ENCODE peak calls at places on chromosome 13, in five cellular contexts. D is A549, F is K562, T is GM12878, M is HepG2. V is an unnamed sample.

GRCh38 chr13:109309625-109310363 is 476.6 kb downstream of the IRS2 start:
- DNase-seq in M (peak; percentile 78), F (no peak), D (peak; percentile 11), T (no peak), V (no peak)

GRCh38 chr13:21668665-21669599 is 1.9 kb upstream of the FGF9 start:
- DNase-seq in M (no peak), F (no peak), T (no peak), D (no peak), V (peak; percentile 24)

GRCh38 chr13:99119686-99120085 is 81.0 kb upstream of the UBAC2 start:
- DNase-seq in F (no peak), T (no peak), M (no peak), D (no peak), V (no peak)

GRCh38 chr13:114324334-114324733 is 10.0 kb downstream of the CHAMP1 start:
- DNase-seq in M (no peak), D (no peak), F (no peak), T (no peak), V (no peak)

GRCh38 chr13:52399708-52400107 is 6.3 kb downstream of the THSD1 start:
- DNase-seq in T (no peak), M (peak; percentile 12), D (no peak), F (no peak), V (no peak)

GRCh38 chr13:23751195-23751594 is 138.0 kb downstream of the MIPEP start:
- DNase-seq in T (peak; percentile 41), D (no peak), M (peak; percentile 12), F (no peak), V (no peak)

GRCh38 chr13:106596287-106596937 is 28.5 kb upstream of the ARGLU1 start:
- DNase-seq in M (no peak), D (no peak), F (no peak), T (no peak), V (no peak)

GRCh38 chr13:27131202-27131623 is 40.4 kb downstream of the USP12 start:
- DNase-seq in F (peak; percentile 33), T (peak; percentile 99), D (no peak), M (no peak), V (no peak)

DNA sequence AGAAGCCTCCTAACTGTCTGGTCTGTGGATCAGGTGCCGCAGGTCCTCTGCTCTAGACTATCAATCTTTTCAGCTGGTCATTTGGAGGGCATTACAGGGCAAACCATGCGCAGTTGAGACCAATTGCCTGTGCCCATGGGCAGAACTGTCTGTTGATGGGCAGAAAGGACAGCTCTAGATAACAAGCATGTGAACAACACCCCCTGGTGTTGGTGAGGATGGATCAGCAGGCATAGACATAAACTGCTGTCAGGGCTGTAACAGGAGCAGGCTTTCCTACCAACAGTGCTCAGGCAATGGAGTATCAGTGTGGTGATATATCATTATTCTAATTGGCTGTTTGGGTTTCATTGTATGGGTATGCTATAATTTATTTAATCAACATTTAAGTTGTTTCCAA is 104.7 kb upstream of the KL start:
- DNase-seq in T (no peak), M (peak; percentile 36), F (no peak), D (peak; percentile 35), V (peak; percentile 41)
- TF ChIP-seq CTCF in T (peak; percentile 71), M (peak; percentile 68), F (peak; percentile 32), D (peak; percentile 36), V (no peak)

GRCh38 chr13:73556902-73557301 is 498.1 kb downstream of the KLF5 start:
- DNase-seq in M (no peak), T (no peak), D (no peak), F (no peak), V (no peak)
- TF ChIP-seq ESRRA in M (no peak), T (no peak), D (no peak), F (no peak), V (no peak)

GRCh38 chr13:42039946-42040729 is 8.3 kb upstream of the DGKH start:
- DNase-seq in D (peak; percentile 67), F (peak; percentile 87), T (peak; percentile 25), M (no peak), V (peak; percentile 73)

GRCh38 chr13:42041017-42041683 is 7.3 kb upstream of the DGKH start:
- DNase-seq in D (peak; percentile 16), T (peak; percentile 11), F (peak; percentile 22), M (no peak), V (peak; percentile 55)

GRCh38 chr13:42043676-42044075 is 4.8 kb upstream of the DGKH start:
- DNase-seq in D (no peak), F (no peak), T (no peak), M (no peak), V (no peak)

GRCh38 chr13:42040730-42041016 is 7.8 kb upstream of the DGKH start:
- DNase-seq in D (no peak), F (no peak), M (no peak), T (no peak), V (no peak)

GRCh38 chr13:42041684-42042035 is 6.8 kb upstream of the DGKH start:
- DNase-seq in M (no peak), T (peak; percentile 36), F (peak; percentile 10), D (peak; percentile 61), V (peak; percentile 60)
- TF ChIP-seq CTCF in M (peak; percentile 9), T (peak; percentile 44), F (peak; percentile 48), D (peak; percentile 14), V (no peak)

DNA sequence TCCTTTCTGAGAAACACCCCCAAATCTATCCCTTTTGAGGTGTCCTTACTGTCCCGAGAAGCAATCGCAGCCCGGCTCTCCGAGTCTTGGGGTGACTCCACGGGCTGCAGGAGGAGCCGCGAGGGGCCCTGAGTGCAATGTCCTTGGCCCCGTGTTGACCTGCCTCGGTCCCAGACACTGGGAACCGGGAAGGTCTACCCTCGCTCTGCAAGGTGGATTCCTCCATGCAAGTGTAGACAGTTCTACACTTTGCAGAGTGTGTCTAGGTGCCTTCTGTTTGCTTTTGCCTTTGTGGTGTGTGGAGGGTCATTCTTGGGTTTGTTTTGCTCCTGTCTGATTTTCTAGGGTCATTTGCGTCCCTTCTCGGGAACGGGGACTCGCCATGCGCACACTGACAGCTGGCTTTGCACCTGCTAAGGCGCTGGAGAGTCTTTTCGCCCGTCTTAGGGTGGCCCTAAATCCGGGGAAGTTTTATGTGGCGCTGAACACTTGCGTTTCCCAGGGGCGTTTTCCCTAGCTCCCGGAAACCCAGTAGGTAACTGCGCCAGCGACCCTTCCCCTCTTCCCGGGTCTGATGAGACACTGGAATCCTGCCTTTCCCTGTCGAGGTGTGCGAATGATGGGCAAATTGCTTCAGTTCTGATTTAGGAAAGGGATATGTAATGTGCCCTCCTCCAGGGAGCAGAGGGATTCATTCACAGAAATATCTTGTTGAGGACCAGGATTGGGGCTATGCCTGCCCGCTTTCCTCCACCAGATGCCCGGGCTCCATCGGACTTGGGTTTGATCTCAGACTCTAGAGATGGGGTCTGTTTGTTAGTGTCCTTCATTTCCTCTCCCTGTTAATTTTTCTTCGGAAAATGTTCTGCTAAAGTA is 755 bp downstream of the SERTM1 start:
- DNase-seq in D (no peak), F (no peak), T (no peak), M (no peak), V (peak; percentile 14)
- TF ChIP-seq ESRRA in D (no peak), F (no peak), T (no peak), M (no peak), V (no peak)

GRCh38 chr13:69857188-69857821 is 250.3 kb upstream of the ATXN8OS start:
- DNase-seq in M (peak; percentile 52), F (peak; percentile 18), D (peak; percentile 0), T (peak; percentile 19), V (no peak)
- TF ChIP-seq CTCF in M (peak; percentile 69), F (peak; percentile 35), D (peak; percentile 51), T (peak; percentile 65), V (peak; percentile 67)

GRCh38 chr13:48749699-48750473 is 96.2 kb downstream of the CYSLTR2 start:
- DNase-seq in T (peak; percentile 73), M (peak; percentile 76), F (peak; percentile 31), D (peak; percentile 62), V (peak; percentile 64)
- TF ChIP-seq ESRRA in T (no peak), M (no peak), F (no peak), D (no peak), V (no peak)

DNA sequence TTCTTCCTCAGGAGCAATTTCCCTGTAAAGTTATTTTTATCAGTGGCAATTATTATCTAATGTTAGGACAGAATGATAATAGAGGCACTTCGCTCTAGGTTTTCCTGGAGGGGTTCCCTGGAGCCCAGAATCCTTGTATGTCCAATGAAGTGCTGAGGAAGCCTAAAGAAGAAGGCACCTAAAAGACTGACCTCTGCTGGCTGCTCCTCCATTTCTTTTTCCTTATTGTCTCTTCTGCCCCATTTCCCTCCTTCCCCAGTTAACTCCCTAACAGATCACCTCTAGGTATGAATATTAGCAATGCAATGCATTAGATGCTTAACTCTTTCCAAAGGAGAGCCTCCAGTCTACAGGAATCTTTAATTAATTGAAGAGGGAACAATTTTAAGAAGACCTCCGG is 985.4 kb downstream of the DIAPH3 start:
- DNase-seq in D (no peak), M (no peak), F (no peak), T (no peak), V (no peak)
- TF ChIP-seq CTCF in D (peak; percentile 8), M (peak; percentile 11), F (no peak), T (peak; percentile 22), V (no peak)

DNA sequence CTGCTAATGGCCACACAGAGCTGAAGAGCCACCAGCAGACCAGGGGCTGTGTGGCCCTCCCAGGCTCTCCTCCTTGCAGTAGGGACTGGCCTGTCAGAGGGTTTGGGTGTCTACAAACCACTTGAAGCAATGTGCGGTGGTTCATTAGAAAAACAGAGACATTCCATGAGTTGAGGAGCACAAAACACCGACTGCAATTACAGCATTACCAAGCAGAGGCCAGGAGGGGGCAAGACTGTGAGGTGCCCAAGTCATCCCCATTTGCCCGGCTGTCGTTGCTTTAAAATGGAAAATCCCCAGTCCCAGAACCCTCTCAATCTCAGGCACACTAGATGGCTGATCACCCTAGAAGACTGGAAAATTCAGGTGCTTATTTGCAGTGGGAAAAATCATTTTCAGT is 15.0 kb downstream of the TMTC4 start:
- DNase-seq in T (no peak), F (no peak), D (no peak), M (no peak), V (no peak)
- TF ChIP-seq ESRRA in T (no peak), F (no peak), D (no peak), M (no peak), V (no peak)

GRCh38 chr13:97921146-97921776 is 32.2 kb upstream of the IPO5 start:
- DNase-seq in M (no peak), F (no peak), T (no peak), D (no peak), V (no peak)
- TF ChIP-seq CTCF in M (no peak), F (no peak), T (no peak), D (no peak), V (no peak)

GRCh38 chr13:42330991-42331390 is 59.0 kb downstream of the AKAP11 start:
- DNase-seq in M (no peak), D (no peak), F (no peak), T (no peak), V (no peak)

GRCh38 chr13:42334329-42334706 is 62.4 kb downstream of the AKAP11 start:
- DNase-seq in D (no peak), T (peak; percentile 50), F (no peak), M (no peak), V (no peak)

GRCh38 chr13:42337808-42338600 is 66.1 kb downstream of the AKAP11 start:
- DNase-seq in D (no peak), F (no peak), T (no peak), M (no peak), V (no peak)

GRCh38 chr13:42329239-42329638 is 57.3 kb downstream of the AKAP11 start:
- DNase-seq in M (no peak), D (no peak), F (no peak), T (no peak), V (no peak)

GRCh38 chr13:42333613-42334328 is 61.8 kb downstream of the AKAP11 start:
- DNase-seq in D (peak; percentile 3), T (no peak), F (no peak), M (peak; percentile 16), V (no peak)
- TF ChIP-seq ESRRA in D (no peak), T (no peak), F (no peak), M (no peak), V (no peak)

V was measured in WTC11.